ENCODE peak calls at places on chromosomes 1 and 21, in six cellular contexts. O is omental fat pad, J is GM04503, M is COR-L47, I is H9, W is iPS-NIHi11. U is an unnamed sample.

GRCh38 chr1:151966061-151966460 is 27.6 kb downstream of the S100A10 start:
- DNase-seq in O (no peak), J (no peak), M (no peak), I (no peak), W (no peak), U (no peak)

GRCh38 chr1:164647211-164647610 is 88.2 kb downstream of the PBX1 start:
- DNase-seq in O (no peak), J (no peak), M (no peak), I (no peak), W (peak; percentile 23), U (no peak)

GRCh38 chr1:25810341-25811299 is 9.1 kb upstream of the MTFR1L start:
- DNase-seq in O (peak; percentile 65), J (no peak), M (peak; percentile 75), I (peak; percentile 86), W (peak; percentile 94), U (peak; percentile 64)

GRCh38 chr1:160978510-160978927 is 23.9 kb upstream of the ITLN2 start:
- DNase-seq in O (no peak), J (no peak), M (peak; percentile 29), I (no peak), W (no peak), U (no peak)

GRCh38 chr1:223733898-223734852 is 21.8 kb downstream of the CAPN2 start:
- DNase-seq in O (no peak), J (no peak), M (no peak), I (no peak), W (no peak), U (peak; percentile 44)

GRCh38 chr1:171292799-171293198 is 21.2 kb upstream of the FMO4 start:
- DNase-seq in O (no peak), J (peak; percentile 90), M (no peak), I (no peak), W (no peak), U (no peak)

GRCh38 chr1:15168479-15168878 is 14.9 kb downstream of the TMEM51 start:
- DNase-seq in O (no peak), J (peak; percentile 73), M (no peak), I (no peak), W (no peak), U (no peak)

GRCh38 chr1:64948905-64949833 is 17.2 kb downstream of the JAK1 start:
- DNase-seq in O (no peak), J (no peak), M (no peak), I (no peak), W (no peak), U (no peak)

GRCh38 chr1:241640867-241641542 is 836 bp upstream of the CHML start:
- DNase-seq in O (no peak), J (no peak), M (no peak), I (no peak), W (no peak), U (no peak)

GRCh38 chr1:43881415-43881814 is 52.2 kb upstream of the ARTN start:
- DNase-seq in O (no peak), J (no peak), M (no peak), I (peak; percentile 48), W (peak; percentile 37), U (no peak)

GRCh38 chr1:227358079-227358358 is 39.7 kb upstream of the CDC42BPA start:
- DNase-seq in O (no peak), J (no peak), M (no peak), I (no peak), W (no peak), U (no peak)

GRCh38 chr21:45049725-45050359 is 24.5 kb upstream of the ADARB1 start:
- DNase-seq in O (no peak), J (no peak), M (no peak), I (no peak), W (no peak), U (no peak)

GRCh38 chr1:2625311-2625710 is 7.5 kb downstream of the MMEL1 start:
- DNase-seq in O (no peak), J (no peak), M (no peak), I (no peak), W (no peak), U (no peak)

GRCh38 chr1:172449012-172449584 is 5.2 kb upstream of the PIGC start:
- DNase-seq in O (no peak), J (no peak), M (no peak), I (no peak), W (no peak), U (no peak)

GRCh38 chr1:87524021-87524754 is 195.5 kb downstream of the LMO4 start:
- DNase-seq in O (no peak), J (no peak), M (no peak), I (no peak), W (no peak), U (no peak)

GRCh38 chr1:169012416-169012815 is 94.1 kb upstream of the ATP1B1 start:
- DNase-seq in O (no peak), J (no peak), M (no peak), I (no peak), W (no peak), U (no peak)

GRCh38 chr21:18529253-18529652 is 125.7 kb upstream of the TMPRSS15 start:
- DNase-seq in O (no peak), J (peak; percentile 3), M (peak; percentile 70), I (no peak), W (no peak), U (no peak)

GRCh38 chr1:9426291-9426711 is 113.0 kb upstream of the SLC25A33 start:
- DNase-seq in O (no peak), J (no peak), M (no peak), I (no peak), W (no peak), U (no peak)

U was measured in midbrain.